ENCODE peak calls at places on chromosomes 13 and 19, in ten cellular contexts. B is heart right ventricle; O is HCT116; C is HTR-8/SVneo; V is CD4-positive, alpha-beta T cell; F is activated gamma-delta T cell treated with anti-CD3 and anti-CD28 coated beads, Interleukin-2, amount 50 U/mL, for 16 hours; J is NCI-H69; N is ovary; G is skeletal muscle cell; L is osteocyte. Z is an unnamed sample.

GRCh38 chr19:7716762-7717161 is 14.8 kb upstream of the FCER2 start:
- DNase-seq in B (no peak), O (no peak), C (no peak), V (no peak), F (no peak), J (no peak), N (no peak), G (no peak), L (no peak), Z (no peak)

GRCh38 chr13:61148691-61149332 is 266.8 kb downstream of the PCDH20 start:
- DNase-seq in B (no peak), O (no peak), C (no peak), V (no peak), F (no peak), J (no peak), N (no peak), G (no peak), L (no peak), Z (no peak)

GRCh38 chr19:33767898-33768413 is 28.7 kb upstream of the KCTD15 start:
- DNase-seq in B (no peak), O (no peak), C (peak), V (no peak), F (no peak), J (no peak), N (no peak), G (no peak), L (no peak), Z (no peak)

GRCh38 chr13:32267836-32268439 is 47.2 kb downstream of the ZAR1L start:
- DNase-seq in B (no peak), O (peak), C (no peak), V (peak), F (peak), J (peak), N (no peak), G (no peak), L (no peak), Z (no peak)

GRCh38 chr13:49635599-49636433 is 7.5 kb downstream of the ARL11 start:
- DNase-seq in B (no peak), O (no peak), C (no peak), V (no peak), F (peak), J (peak), N (peak), G (peak), L (no peak), Z (no peak)

GRCh38 chr13:52405767-52406494 is at the start of gene THSD1:
- DNase-seq in B (peak), O (no peak), C (peak), V (no peak), F (no peak), J (peak), N (peak), G (no peak), L (no peak), Z (no peak)

GRCh38 chr19:45641274-45642105 is 2.3 kb upstream of the EML2 start:
- DNase-seq in B (peak), O (peak), C (peak), V (peak), F (peak), J (peak), N (peak), G (no peak), L (no peak), Z (peak)

GRCh38 chr13:108924154-108924940 is 294.9 kb downstream of the MYO16 start:
- DNase-seq in B (no peak), O (no peak), C (no peak), V (no peak), F (no peak), J (no peak), N (no peak), G (no peak), L (no peak), Z (no peak)